ENCODE peak calls at places on chromosome 9, in five cellular contexts. D, N, F, B and Y are unnamed samples.

GRCh38 chr9:82891321-82891720 is 171.6 kb downstream of the RASEF start:
- DNase-seq in N (no peak), F (peak; percentile 33), B (no peak), D (peak; percentile 45), Y (peak; percentile 6)

GRCh38 chr9:115781361-115781760 is 372.2 kb upstream of the PAPPA start:
- DNase-seq in D (peak; percentile 47), F (no peak), N (no peak), B (no peak), Y (no peak)

GRCh38 chr9:38200431-38200830 is 131.4 kb upstream of the SHB start:
- DNase-seq in D (no peak), F (no peak), B (no peak), N (no peak), Y (no peak)

GRCh38 chr9:3191715-3192114 is 334.1 kb downstream of the RFX3 start:
- DNase-seq in N (no peak), D (no peak), B (no peak), F (no peak), Y (no peak)

GRCh38 chr9:110452227-110452801 is 114.7 kb upstream of the TXNDC8 start:
- DNase-seq in N (peak; percentile 43), B (no peak), F (peak; percentile 15), D (peak; percentile 48), Y (peak; percentile 51)

GRCh38 chr9:130478152-130478551 is 33.4 kb downstream of the ASS1 start:
- DNase-seq in N (no peak), B (no peak), F (no peak), D (no peak), Y (no peak)

GRCh38 chr9:133505901-133506652 is 18.7 kb downstream of the MYMK start:
- DNase-seq in F (no peak), B (no peak), D (peak; percentile 72), N (peak; percentile 44), Y (peak; percentile 97)

GRCh38 chr9:74985041-74985440 is 32.3 kb upstream of the C9orf40 start:
- DNase-seq in B (no peak), D (no peak), N (no peak), F (no peak), Y (no peak)

GRCh38 chr9:19208653-19209052 is 21.8 kb upstream of the DENND4C start:
- DNase-seq in F (no peak), N (no peak), D (no peak), B (peak; percentile 84), Y (no peak)

GRCh38 chr9:110659891-110660541 is 8.6 kb upstream of the MUSK start:
- DNase-seq in B (no peak), N (no peak), F (no peak), D (peak; percentile 51), Y (peak; percentile 52)

GRCh38 chr9:108194154-108194553 is 661.6 kb downstream of the ACTL7B start:
- DNase-seq in D (no peak), F (no peak), B (no peak), N (no peak), Y (no peak)

GRCh38 chr9:120713257-120714087 is 798 bp downstream of the MEGF9 start:
- DNase-seq in D (no peak), B (no peak), F (no peak), N (peak; percentile 13), Y (peak; percentile 39)

GRCh38 chr9:111728617-111729366 is 65.9 kb downstream of the SHOC1 start:
- DNase-seq in D (peak; percentile 95), N (peak; percentile 94), B (peak; percentile 97), F (peak; percentile 95), Y (peak; percentile 95)

GRCh38 chr9:1051286-1052118 is 1.3 kb downstream of the DMRT2 start:
- DNase-seq in D (no peak), N (no peak), B (no peak), F (no peak), Y (no peak)
- H3K4me3 ChIP-seq in D (no peak overlapping the region), N (no peak overlapping the region), B (no peak overlapping the region), F (no peak overlapping the region), Y (peak overlapping the region; percentile 25)

GRCh38 chr9:70510157-70510770 is 95.8 kb upstream of the KLF9 start:
- DNase-seq in D (peak; percentile 46), N (no peak), B (no peak), F (no peak), Y (no peak)
- TF ChIP-seq CTCF in D (peak; percentile 65), N (peak; percentile 60), B (peak; percentile 60), F (peak; percentile 74), Y (peak; percentile 48)

GRCh38 chr9:21996438-21996837 is 1.8 kb downstream of the CDKN2B-AS1 start:
- DNase-seq in F (no peak), D (no peak), N (no peak), B (no peak), Y (no peak)
- H3K4me3 ChIP-seq in F (peak overlapping the region; percentile 81), D (no peak overlapping the region), N (peak overlapping the region; percentile 79), B (peak overlapping the region; percentile 98), Y (peak overlapping the region; percentile 86)

GRCh38 chr9:114264806-114265550 is 57.9 kb upstream of the ORM1 start:
- DNase-seq in N (no peak), B (no peak), F (no peak), D (no peak), Y (no peak)

GRCh38 chr9:114261026-114261425 is 61.9 kb upstream of the ORM1 start:
- DNase-seq in D (no peak), N (no peak), F (no peak), B (no peak), Y (no peak)

GRCh38 chr9:114266969-114267368 is 55.9 kb upstream of the ORM1 start:
- DNase-seq in B (no peak), D (peak; percentile 32), F (peak; percentile 67), N (no peak), Y (peak; percentile 64)

GRCh38 chr9:114261987-114262386 is 60.9 kb upstream of the ORM1 start:
- DNase-seq in N (no peak), D (no peak), F (no peak), B (no peak), Y (no peak)

DNA sequence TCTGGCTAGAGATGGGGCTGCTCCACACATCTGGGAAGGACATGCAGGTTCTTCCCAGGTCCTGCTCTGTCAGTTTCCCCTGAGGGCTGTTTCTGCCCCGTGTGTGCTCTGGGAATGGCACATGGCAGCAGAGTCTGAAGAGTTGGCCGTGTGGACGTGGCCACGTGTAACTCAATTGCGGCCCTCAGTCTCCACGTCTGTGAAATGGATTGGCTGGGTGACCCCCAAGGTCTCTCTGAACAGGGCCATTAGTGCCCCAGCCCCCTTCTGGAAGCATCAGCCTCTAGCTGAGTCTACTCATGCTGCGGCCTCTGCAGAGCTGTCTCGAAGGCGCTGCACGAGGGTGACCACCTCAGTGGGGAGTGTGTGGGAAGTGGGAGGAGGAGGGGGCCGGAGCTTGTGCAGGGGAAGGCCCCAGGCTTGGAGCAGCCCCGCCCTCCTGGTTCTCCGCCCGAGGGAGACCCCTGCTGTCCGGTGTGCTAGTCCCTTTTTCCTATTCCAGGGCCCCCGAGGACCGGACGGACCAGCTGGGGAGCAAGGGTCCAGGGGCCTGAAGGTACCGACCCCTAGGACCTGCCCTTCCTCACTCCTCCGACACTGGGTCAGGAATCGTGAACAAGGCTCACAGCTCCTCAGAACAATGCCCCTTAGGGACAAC is 58.9 kb upstream of the ORM1 start:
- DNase-seq in F (peak; percentile 31), D (no peak), N (no peak), B (no peak), Y (no peak)
- TF ChIP-seq CTCF in F (peak; percentile 56), D (peak; percentile 24), N (peak; percentile 42), B (no peak), Y (no peak)